ENCODE peak calls at places on chromosomes 11 and 22, in four cellular contexts. S, G, E and B are unnamed samples. For H3K4me1, the result is how much of the 10 kb centered on the place peaks cover.

GRCh38 chr11:128095459-128096096 is 491.8 kb downstream of the ETS1 start:
- DNase-seq in S (no peak), G (no peak), E (no peak), B (no peak)

GRCh38 chr11:73225851-73226250 is 7.8 kb downstream of the P2RY2 start:
- DNase-seq in S (peak), G (peak), E (no peak), B (peak)

GRCh38 chr11:60633645-60634044 is 65.8 kb upstream of the MS4A8 start:
- DNase-seq in S (no peak), G (no peak), E (no peak), B (no peak)

GRCh38 chr11:724063-724732 is 18.2 kb downstream of the EPS8L2 start:
- DNase-seq in S (no peak), G (no peak), E (no peak), B (no peak)

GRCh38 chr11:19985106-19985505 is 175.2 kb downstream of the DBX1 start:
- DNase-seq in S (no peak), G (no peak), E (no peak), B (no peak)

GRCh38 chr11:74322667-74323066 is 11.2 kb upstream of the P4HA3 start:
- DNase-seq in S (no peak), G (peak), E (no peak), B (peak)

GRCh38 chr11:77082838-77083552 is 16.2 kb downstream of the CAPN5 start:
- DNase-seq in S (no peak), G (peak), E (no peak), B (peak)

GRCh38 chr22:33726294-33726711 is 194.0 kb downstream of the LARGE1 start:
- DNase-seq in S (no peak), G (peak), E (no peak), B (no peak)

GRCh38 chr11:76391039-76391438 is 9.9 kb downstream of the GVQW3 start:
- DNase-seq in S (no peak), G (no peak), E (no peak), B (no peak)

GRCh38 chr11:105022998-105023397 is at the start of gene CASP5:
- DNase-seq in S (no peak), G (no peak), E (no peak), B (no peak)

GRCh38 chr11:15972838-15973237 is 383.5 kb downstream of the SOX6 start:
- DNase-seq in S (no peak), G (no peak), E (no peak), B (no peak)

GRCh38 chr22:38318792-38319773 is 1.9 kb upstream of the CSNK1E start:
- DNase-seq in S (peak), G (no peak), E (no peak), B (no peak)

GRCh38 chr11:70454197-70454767 is 56.0 kb downstream of the CTTN start:
- DNase-seq in S (no peak), G (no peak), E (no peak), B (no peak)

GRCh38 chr11:2574553-2575535 is 125.0 kb downstream of the KCNQ1OT1 start:
- DNase-seq in S (no peak), G (no peak), E (no peak), B (no peak)

GRCh38 chr11:10405858-10406592 is 49.0 kb upstream of the AMPD3 start:
- DNase-seq in S (peak), G (peak), E (peak), B (no peak)

GRCh38 chr11:120399312-120399711 is 63.1 kb downstream of the ARHGEF12 start:
- DNase-seq in S (no peak), G (no peak), E (no peak), B (no peak)

GRCh38 chr11:134041349-134041748 is 27.5 kb upstream of the JAM3 start:
- DNase-seq in S (no peak), G (no peak), E (no peak), B (no peak)

GRCh38 chr11:134044514-134045284 is 24.2 kb upstream of the JAM3 start:
- DNase-seq in S (no peak), G (no peak), E (no peak), B (no peak)

GRCh38 chr11:134045799-134046635 is 22.9 kb upstream of the JAM3 start:
- DNase-seq in S (peak), G (peak), E (no peak), B (no peak)

GRCh38 chr11:134041791-134042696 is 26.8 kb upstream of the JAM3 start:
- DNase-seq in S (no peak), G (no peak), E (no peak), B (no peak)

GRCh38 chr11:134043821-134044420 is 25.0 kb upstream of the JAM3 start:
- DNase-seq in S (no peak), G (no peak), E (no peak), B (peak)
- H3K4me1 ChIP-seq in S (under half), G (under half), E (under half), B (under half)

GRCh38 chr22:41913040-41913719 is 1.7 kb downstream of the SHISA8 start:
- DNase-seq in S (no peak), G (no peak), E (no peak), B (no peak)

GRCh38 chr22:41915035-41915782 is at the start of gene SHISA8:
- DNase-seq in S (peak), G (no peak), E (no peak), B (no peak)

GRCh38 chr22:41913842-41914534 is 886 bp downstream of the SHISA8 start:
- DNase-seq in S (peak), G (no peak), E (no peak), B (no peak)

GRCh38 chr22:41915783-41916493 is 1.1 kb upstream of the SHISA8 start:
- DNase-seq in S (peak), G (no peak), E (no peak), B (no peak)

DNA sequence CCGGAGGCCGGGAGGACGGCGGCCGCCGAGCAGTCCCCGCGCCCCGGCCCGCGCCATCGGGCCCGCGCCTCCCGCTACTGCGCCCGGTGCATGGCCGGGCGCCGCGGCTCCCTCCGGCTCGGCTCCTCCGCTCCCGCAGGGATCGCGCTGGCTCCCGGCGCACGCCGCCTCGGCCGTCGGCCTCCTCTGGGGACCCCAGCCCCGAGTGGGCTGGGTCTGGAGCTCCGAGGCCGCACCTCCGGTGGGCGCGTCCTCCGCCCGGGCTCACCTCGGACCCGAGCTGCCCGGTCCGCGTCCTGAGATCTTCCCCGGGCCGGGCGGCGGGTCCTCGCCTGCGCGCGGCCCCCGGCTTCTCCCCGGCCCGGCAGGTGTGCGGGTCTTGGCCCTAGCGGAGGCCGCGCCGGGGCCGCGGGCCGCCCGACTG is 251 bp downstream of the SHISA8 start:
- DNase-seq in S (peak), G (no peak), E (no peak), B (no peak)
- H3K4me3 ChIP-seq in S (peak), G (peak), E (peak), B (peak)

GRCh38 chr11:35247428-35247827 is 108.5 kb downstream of the CD44 start:
- DNase-seq in S (no peak), G (peak), E (no peak), B (no peak)

GRCh38 chr11:35247863-35248262 is 108.9 kb downstream of the CD44 start:
- DNase-seq in S (no peak), G (no peak), E (no peak), B (no peak)

GRCh38 chr11:35246725-35247124 is 107.8 kb downstream of the CD44 start:
- DNase-seq in S (no peak), G (no peak), E (no peak), B (peak)

GRCh38 chr11:35243774-35244173 is 104.8 kb downstream of the CD44 start:
- DNase-seq in S (no peak), G (no peak), E (no peak), B (no peak)

GRCh38 chr11:35245786-35246185 is 106.8 kb downstream of the CD44 start:
- DNase-seq in S (no peak), G (no peak), E (no peak), B (no peak)
- H3K4me1 ChIP-seq in S (under half), G (under half), E (under half), B (under half)

GRCh38 chr22:30821863-30822215 is 127.2 kb downstream of the OSBP2 start:
- DNase-seq in S (no peak), G (no peak), E (no peak), B (peak)

GRCh38 chr22:30824096-30824495 is 129.4 kb downstream of the OSBP2 start:
- DNase-seq in S (no peak), G (no peak), E (no peak), B (peak)

GRCh38 chr22:30821381-30821780 is 126.7 kb downstream of the OSBP2 start:
- DNase-seq in S (no peak), G (no peak), E (no peak), B (no peak)

GRCh38 chr22:30822216-30823014 is 127.7 kb downstream of the OSBP2 start:
- DNase-seq in S (peak), G (no peak), E (no peak), B (peak)

GRCh38 chr22:30823015-30823370 is 128.3 kb downstream of the OSBP2 start:
- DNase-seq in S (peak), G (no peak), E (no peak), B (peak)
- H3K4me3 ChIP-seq in S (peak), G (peak), E (no peak), B (no peak)

GRCh38 chr11:65555693-65556231 is 2.4 kb downstream of the LTBP3 start:
- DNase-seq in S (no peak), G (peak), E (no peak), B (no peak)
- H3K4me1 ChIP-seq in S (under half), G (under half), E (under half), B (half or more)

GRCh38 chr22:47094861-47095330 is 332.4 kb downstream of the TBC1D22A start:
- DNase-seq in S (no peak), G (no peak), E (no peak), B (no peak)

GRCh38 chr22:47091921-47092700 is 329.7 kb downstream of the TBC1D22A start:
- DNase-seq in S (no peak), G (no peak), E (no peak), B (no peak)

GRCh38 chr22:47093720-47094119 is 331.3 kb downstream of the TBC1D22A start:
- DNase-seq in S (no peak), G (no peak), E (no peak), B (no peak)

GRCh38 chr22:47091241-47091691 is 328.8 kb downstream of the TBC1D22A start:
- DNase-seq in S (peak), G (no peak), E (no peak), B (no peak)

DNA sequence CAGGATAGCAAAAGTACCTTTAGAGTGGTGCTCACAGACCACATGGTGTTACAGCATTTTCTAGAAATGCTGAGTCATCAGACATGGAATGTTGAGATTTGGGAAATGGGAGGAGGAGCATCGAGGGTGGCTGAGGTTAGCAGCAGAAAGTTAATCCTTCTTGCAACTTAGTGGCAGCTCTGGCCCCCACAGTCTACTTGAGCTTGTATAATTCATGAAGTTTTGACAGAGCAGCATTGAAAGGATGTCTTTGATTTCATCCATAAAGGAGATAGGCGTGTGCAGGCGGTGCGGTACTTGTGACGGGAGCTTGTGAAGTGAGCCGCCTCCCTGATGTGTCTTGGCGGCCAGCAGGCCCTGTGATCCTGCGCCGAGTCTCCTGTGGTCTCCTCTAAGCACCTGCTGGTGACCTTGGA is 330.5 kb downstream of the TBC1D22A start:
- DNase-seq in S (no peak), G (no peak), E (no peak), B (no peak)
- H3K4me3 ChIP-seq in S (no peak), G (no peak), E (no peak), B (no peak)

DNA sequence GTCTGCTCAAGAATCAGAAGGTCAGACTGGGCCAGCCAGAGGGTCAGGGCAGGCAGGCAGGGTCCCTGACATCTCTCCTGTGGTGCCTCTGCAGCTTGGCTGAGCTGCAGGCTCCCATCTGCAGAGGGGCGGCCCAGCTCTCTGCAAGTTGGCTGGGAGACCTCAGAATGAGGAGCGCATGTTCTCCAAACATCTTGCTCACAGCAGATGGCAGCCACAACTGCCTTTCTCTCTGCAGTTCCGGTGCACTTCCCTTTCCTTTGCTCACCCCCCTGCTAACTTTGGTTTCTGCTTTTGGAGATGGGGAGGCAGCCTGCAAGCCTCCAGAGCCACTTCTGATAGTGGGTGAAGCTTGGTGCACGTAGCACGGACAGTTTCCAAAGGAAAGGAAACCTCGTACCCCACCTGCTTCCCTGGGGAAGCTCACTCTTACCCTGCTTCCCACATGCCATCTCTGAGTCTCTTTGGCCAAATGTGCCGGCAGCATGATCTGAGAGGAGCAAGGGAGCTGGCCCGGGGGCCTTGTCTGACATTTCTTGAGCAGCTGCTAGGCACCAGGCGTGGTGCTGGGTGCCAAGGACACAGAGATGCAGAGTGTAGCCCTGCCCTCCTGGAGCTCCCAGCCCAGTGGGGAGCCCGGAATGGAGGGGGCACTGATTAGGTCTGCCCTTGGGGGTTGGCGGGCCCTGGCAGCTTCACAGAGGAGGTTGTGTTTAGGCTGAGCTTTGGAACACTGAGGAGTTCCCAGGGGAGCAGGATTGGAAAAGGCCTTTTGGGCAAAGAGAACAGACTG is 18.2 kb downstream of the DAGLA start:
- DNase-seq in S (no peak), G (peak), E (no peak), B (no peak)
- H3K4me1 ChIP-seq in S (under half), G (half or more), E (under half), B (under half)

GRCh38 chr22:25282346-25282670 is 62.9 kb downstream of the CRYBB2 start:
- DNase-seq in S (no peak), G (no peak), E (peak), B (no peak)
- H3K4me3 ChIP-seq in S (peak), G (no peak), E (peak), B (peak)

GRCh38 chr11:17489729-17490128 is 13.1 kb upstream of the ABCC8 start:
- DNase-seq in S (no peak), G (no peak), E (no peak), B (no peak)

GRCh38 chr11:17488563-17488962 is 11.9 kb upstream of the ABCC8 start:
- DNase-seq in S (no peak), G (no peak), E (no peak), B (no peak)

GRCh38 chr11:17486666-17487065 is 10.0 kb upstream of the ABCC8 start:
- DNase-seq in S (no peak), G (no peak), E (no peak), B (no peak)

GRCh38 chr11:17490938-17491337 is 14.3 kb upstream of the ABCC8 start:
- DNase-seq in S (no peak), G (no peak), E (no peak), B (no peak)

DNA sequence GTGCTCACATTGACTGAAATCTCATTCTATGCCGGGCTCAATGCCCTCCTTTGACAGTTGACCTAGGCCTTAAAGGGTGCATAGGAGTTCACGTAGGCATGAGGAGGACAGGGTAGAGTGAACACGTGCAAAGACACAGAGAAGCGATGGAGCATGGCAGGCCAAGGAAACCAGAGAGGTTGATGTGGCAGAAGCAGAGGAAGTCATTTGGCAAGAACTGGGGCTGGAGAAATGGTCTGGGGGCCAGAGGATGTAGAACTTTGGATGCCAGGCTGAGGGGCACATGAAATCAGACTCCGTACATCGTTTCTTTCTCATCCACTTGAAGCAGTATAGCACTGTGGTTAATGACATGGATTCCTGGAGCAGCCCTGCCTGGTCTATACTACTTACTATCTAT is 13.6 kb upstream of the ABCC8 start:
- DNase-seq in S (no peak), G (no peak), E (no peak), B (no peak)
- H3K4me1 ChIP-seq in S (under half), G (under half), E (under half), B (under half)

GRCh38 chr11:118441770-118442169 is 5.5 kb downstream of the KMT2A start:
- DNase-seq in S (peak), G (no peak), E (no peak), B (no peak)
- H3K4me3 ChIP-seq in S (peak), G (no peak), E (no peak), B (no peak)